ENCODE peak calls at places on chromosome 14, in four cellular contexts. I is M059J, Y is substantia nigra, K is NCI-H460. T is an unnamed sample.

GRCh38 chr14:104460920-104461651 is 118.5 kb upstream of the C14orf180 start:
- DNase-seq in Y (no peak), I (no peak), K (no peak), T (no peak)

GRCh38 chr14:65032319-65032718 is 45.6 kb downstream of the FNTB start:
- DNase-seq in Y (no peak), I (no peak), K (no peak), T (no peak)

GRCh38 chr14:99454246-99454645 is 26.4 kb downstream of the SETD3 start:
- DNase-seq in Y (no peak), K (no peak), I (peak; percentile 15), T (no peak)

GRCh38 chr14:74945261-74945851 is 10.0 kb downstream of the PGF start:
- DNase-seq in Y (no peak), K (peak; percentile 51), I (peak; percentile 22), T (peak; percentile 49)

GRCh38 chr14:68553326-68553725 is 239.5 kb downstream of the ZFP36L1 start:
- DNase-seq in K (no peak), Y (no peak), I (no peak), T (no peak)

GRCh38 chr14:100872641-100873071 is 30.9 kb downstream of the RTL1 start:
- DNase-seq in Y (no peak), I (no peak), K (no peak), T (no peak)

GRCh38 chr14:100641274-100641860 is 54.1 kb upstream of the BEGAIN start:
- DNase-seq in I (no peak), K (no peak), Y (no peak), T (no peak)

GRCh38 chr14:88189840-88190191 is 133.3 kb downstream of the KCNK10 start:
- DNase-seq in I (no peak), K (no peak), Y (no peak), T (no peak)

GRCh38 chr14:53432378-53432802 is 279.3 kb upstream of the DDHD1 start:
- DNase-seq in Y (no peak), K (peak; percentile 24), I (peak; percentile 45), T (peak; percentile 77)

GRCh38 chr14:23494223-23494622 is 24.7 kb downstream of the NGDN start:
- DNase-seq in K (no peak), Y (no peak), I (no peak), T (no peak)

GRCh38 chr14:81801921-81802320 is 268.3 kb upstream of the SEL1L start:
- DNase-seq in I (no peak), Y (no peak), K (no peak), T (no peak)

GRCh38 chr14:89451229-89451628 is 34.2 kb upstream of the FOXN3 start:
- DNase-seq in Y (no peak), K (no peak), I (no peak), T (no peak)

GRCh38 chr14:104291123-104292000 is 153.0 kb downstream of the KIF26A start:
- DNase-seq in I (no peak), K (no peak), Y (no peak), T (peak; percentile 9)

GRCh38 chr14:49770212-49770817 is 2.4 kb downstream of the KLHDC2 start:
- DNase-seq in K (peak; percentile 6), Y (no peak), I (peak; percentile 26), T (peak; percentile 83)

GRCh38 chr14:50768220-50768619 is 62.7 kb downstream of the NIN start:
- DNase-seq in Y (no peak), K (no peak), I (no peak), T (no peak)

GRCh38 chr14:72420749-72421452 is 473.0 kb downstream of the DPF3 start:
- DNase-seq in K (peak; percentile 55), Y (no peak), I (peak; percentile 59), T (peak; percentile 89)

T was measured in PC-3.